ENCODE peak calls at places on chromosomes 1 and 21, in five cellular contexts. X, Q, A, H and E are unnamed samples.

GRCh38 chr1:245091818-245092637 is 62.8 kb upstream of the KIF26B start:
- DNase-seq in X (peak; percentile 94), Q (no peak), A (no peak), H (peak; percentile 85), E (no peak)

GRCh38 chr1:54971317-54971791 is 9.1 kb upstream of the TMEM61 start:
- DNase-seq in X (no peak), Q (no peak), A (no peak), H (no peak), E (peak; percentile 82)

GRCh38 chr1:154481058-154481457 is 21.0 kb upstream of the TDRD10 start:
- DNase-seq in X (no peak), Q (no peak), A (no peak), H (peak; percentile 29), E (no peak)

GRCh38 chr1:182716740-182717720 is 32.6 kb upstream of the RGS8 start:
- DNase-seq in X (no peak), Q (no peak), A (no peak), H (no peak), E (no peak)

GRCh38 chr1:46969014-46969619 is 27.8 kb upstream of the CYP4A11 start:
- DNase-seq in X (no peak), Q (no peak), A (no peak), H (no peak), E (no peak)

GRCh38 chr1:96598416-96599168 is 123.0 kb upstream of the PTBP2 start:
- DNase-seq in X (peak; percentile 9), Q (no peak), A (no peak), H (no peak), E (no peak)

GRCh38 chr1:50275564-50275963 is 147.7 kb downstream of the DMRTA2 start:
- DNase-seq in X (no peak), Q (no peak), A (no peak), H (no peak), E (no peak)

GRCh38 chr1:151945725-151946365 is 36.5 kb upstream of the THEM4 start:
- DNase-seq in X (peak; percentile 97), Q (peak; percentile 77), A (no peak), H (peak; percentile 98), E (peak; percentile 98)

GRCh38 chr21:42395302-42395701 is 550 bp downstream of the TMPRSS3 start:
- DNase-seq in X (no peak), Q (no peak), A (no peak), H (no peak), E (no peak)

GRCh38 chr21:43338951-43339350 is 88.0 kb downstream of the SIK1 start:
- DNase-seq in X (no peak), Q (no peak), A (no peak), H (no peak), E (no peak)

GRCh38 chr1:230661976-230662375 is 19.7 kb downstream of the COG2 start:
- DNase-seq in X (peak; percentile 25), Q (no peak), A (no peak), H (no peak), E (no peak)

GRCh38 chr1:90795396-90795795 is 78.3 kb upstream of the BARHL2 start:
- DNase-seq in X (no peak), Q (no peak), A (no peak), H (no peak), E (no peak)

GRCh38 chr21:17730782-17731181 is 88.4 kb downstream of the C21orf91 start:
- DNase-seq in X (no peak), Q (no peak), A (no peak), H (no peak), E (no peak)

GRCh38 chr1:156750191-156750931 is 1.1 kb downstream of the HDGF start:
- DNase-seq in X (no peak), Q (no peak), A (no peak), H (no peak), E (no peak)

GRCh38 chr1:30740952-30741894 is 16.4 kb downstream of the LAPTM5 start:
- DNase-seq in X (no peak), Q (no peak), A (no peak), H (no peak), E (no peak)

GRCh38 chr1:9110669-9111356 is 18.1 kb downstream of the GPR157 start:
- DNase-seq in X (peak; percentile 95), Q (peak; percentile 82), A (peak; percentile 75), H (peak; percentile 97), E (peak; percentile 83)

GRCh38 chr1:153288634-153289275 is 24.0 kb downstream of the PGLYRP3 start:
- DNase-seq in X (peak; percentile 2), Q (no peak), A (no peak), H (no peak), E (no peak)

GRCh38 chr1:173405758-173406344 is 71.3 kb upstream of the PRDX6 start:
- DNase-seq in X (peak; percentile 42), Q (no peak), A (no peak), H (no peak), E (no peak)

GRCh38 chr1:20484526-20485462 is 1.2 kb downstream of the CAMK2N1 start:
- DNase-seq in X (peak; percentile 17), Q (no peak), A (no peak), H (no peak), E (no peak)

GRCh38 chr1:163361123-163361934 is 39.6 kb downstream of the NUF2 start:
- DNase-seq in X (peak; percentile 34), Q (no peak), A (no peak), H (no peak), E (no peak)

GRCh38 chr1:225700164-225700740 is 47.3 kb upstream of the ENAH start:
- DNase-seq in X (peak; percentile 97), Q (no peak), A (no peak), H (no peak), E (no peak)

GRCh38 chr1:179871940-179872339 is 5.7 kb downstream of the TOR1AIP2 start:
- DNase-seq in X (no peak), Q (no peak), A (no peak), H (no peak), E (no peak)

GRCh38 chr1:165954940-165955339 is 127.5 kb downstream of the UCK2 start:
- DNase-seq in X (peak; percentile 87), Q (no peak), A (no peak), H (no peak), E (no peak)

GRCh38 chr1:232568906-232569305 is 61.0 kb downstream of the SIPA1L2 start:
- DNase-seq in X (no peak), Q (no peak), A (no peak), H (no peak), E (no peak)

GRCh38 chr1:228353601-228354371 is 52.8 kb downstream of the TRIM11 start:
- DNase-seq in X (no peak), Q (no peak), A (no peak), H (no peak), E (no peak)

GRCh38 chr1:159800177-159800935 is 1.8 kb upstream of the FCRL6 start:
- DNase-seq in X (no peak), Q (peak; percentile 25), A (peak; percentile 20), H (no peak), E (no peak)

GRCh38 chr1:219088778-219089557 is 84.7 kb upstream of the LYPLAL1 start:
- DNase-seq in X (peak; percentile 95), Q (no peak), A (no peak), H (no peak), E (peak; percentile 95)